ENCODE peak calls at places on chromosomes 1 and 21, in eight cellular contexts. I is AG04450; U is CD8-positive, alpha-beta T cell; Q is GM23248; X is SJSA1; W is body of pancreas; A is suprapubic skin; Z is naive thymus-derived CD4-positive, alpha-beta T cell. C is an unnamed sample.

GRCh38 chr1:203290261-203291089 is 14.8 kb upstream of the BTG2 start:
- DNase-seq in W (peak), Q (peak), I (peak), Z (peak), A (peak), U (peak), X (peak), C (peak)

GRCh38 chr1:146029097-146029496 is 7.6 kb upstream of the HJV start:
- DNase-seq in U (no peak), A (no peak), I (no peak), Q (no peak), X (no peak), Z (no peak), W (no peak), C (no peak)

GRCh38 chr21:45670731-45671130 is 27.2 kb downstream of the PCBP3 start:
- DNase-seq in W (no peak), Z (no peak), A (no peak), U (no peak), Q (no peak), X (no peak), I (no peak), C (no peak)

GRCh38 chr1:79760521-79760920 is 754.0 kb upstream of the ADGRL4 start:
- DNase-seq in I (no peak), W (no peak), Z (no peak), X (no peak), U (no peak), Q (no peak), A (no peak), C (no peak)

GRCh38 chr1:180204231-180204630 is 25.8 kb upstream of the LHX4 start:
- DNase-seq in U (no peak), W (no peak), Q (no peak), Z (no peak), A (no peak), I (no peak), X (no peak), C (no peak)

GRCh38 chr1:105138445-105138821 is 1388.7 kb downstream of the AMY1C start:
- DNase-seq in W (peak), U (no peak), X (no peak), A (no peak), Z (no peak), Q (peak), I (no peak), C (no peak)

GRCh38 chr1:210234254-210234747 is 1.7 kb downstream of the SERTAD4 start:
- DNase-seq in W (no peak), I (no peak), X (no peak), U (no peak), Q (no peak), A (no peak), Z (no peak), C (no peak)

GRCh38 chr1:107076846-107077245 is 20.4 kb downstream of the PRMT6 start:
- DNase-seq in A (no peak), Q (peak), I (peak), X (no peak), W (no peak), Z (no peak), U (no peak), C (no peak)

GRCh38 chr1:59020151-59020997 is 236.5 kb upstream of the JUN start:
- DNase-seq in I (no peak), W (peak), Q (peak), U (peak), Z (peak), X (peak), A (no peak), C (peak)

GRCh38 chr1:186848509-186849130 is 19.9 kb downstream of the PLA2G4A start:
- DNase-seq in A (no peak), Z (no peak), Q (no peak), I (no peak), X (no peak), W (no peak), U (no peak), C (no peak)

GRCh38 chr1:16112558-16113555 is 39.4 kb upstream of the FAM131C start:
- DNase-seq in Q (no peak), I (no peak), Z (no peak), A (no peak), X (peak), U (no peak), W (no peak), C (no peak)

GRCh38 chr1:234468580-234468979 is 10.4 kb downstream of the TARBP1 start:
- DNase-seq in W (peak), X (no peak), U (no peak), A (no peak), Z (no peak), I (no peak), Q (no peak), C (no peak)

GRCh38 chr1:21762022-21762404 is 20.9 kb downstream of the USP48 start:
- DNase-seq in A (no peak), X (peak), Q (no peak), I (no peak), W (no peak), U (no peak), Z (no peak), C (no peak)

GRCh38 chr1:8083739-8084484 is 57.8 kb upstream of the ERRFI1 start:
- DNase-seq in X (no peak), W (peak), U (no peak), I (no peak), A (no peak), Z (no peak), Q (peak), C (no peak)

GRCh38 chr1:29121951-29122661 is 1.6 kb downstream of the TMEM200B start:
- DNase-seq in A (no peak), I (no peak), U (no peak), Q (peak), X (no peak), Z (no peak), W (no peak), C (peak)

GRCh38 chr1:222914861-222915632 is 100.2 kb downstream of the DISP1 start:
- DNase-seq in A (no peak), Q (peak), W (no peak), I (no peak), X (no peak), Z (no peak), U (no peak), C (no peak)

GRCh38 chr21:35827004-35827403 is 233.3 kb downstream of the SETD4 start:
- DNase-seq in A (no peak), U (no peak), Z (no peak), W (no peak), Q (no peak), X (no peak), I (no peak), C (no peak)

GRCh38 chr1:1435094-1435903 is at the start of gene VWA1:
- DNase-seq in U (peak), I (no peak), Q (peak), X (peak), W (peak), Z (peak), A (no peak), C (peak)

GRCh38 chr21:9767592-9768375 is 753.6 kb upstream of the TPTE start:
- DNase-seq in Q (no peak), I (no peak), A (peak), U (no peak), Z (no peak), X (no peak), W (no peak), C (no peak)

GRCh38 chr1:118136511-118136937 is 48.5 kb downstream of the SPAG17 start:
- DNase-seq in I (peak), Z (no peak), X (peak), Q (peak), A (no peak), U (no peak), W (no peak), C (peak)

GRCh38 chr1:30936541-30937171 is 28.1 kb upstream of the SDC3 start:
- DNase-seq in I (no peak), A (no peak), Z (no peak), Q (peak), U (no peak), X (no peak), W (no peak), C (no peak)

GRCh38 chr1:30930631-30931173 is 22.1 kb upstream of the SDC3 start:
- DNase-seq in I (no peak), Z (no peak), A (no peak), W (no peak), Q (peak), U (no peak), X (no peak), C (no peak)

GRCh38 chr1:30929944-30930525 is 21.5 kb upstream of the SDC3 start:
- DNase-seq in A (no peak), X (no peak), Z (no peak), W (no peak), Q (peak), I (no peak), U (no peak), C (no peak)

GRCh38 chr1:30933874-30934252 is 25.3 kb upstream of the SDC3 start:
- DNase-seq in I (no peak), U (no peak), Z (no peak), W (no peak), A (no peak), X (no peak), Q (peak), C (no peak)

DNA sequence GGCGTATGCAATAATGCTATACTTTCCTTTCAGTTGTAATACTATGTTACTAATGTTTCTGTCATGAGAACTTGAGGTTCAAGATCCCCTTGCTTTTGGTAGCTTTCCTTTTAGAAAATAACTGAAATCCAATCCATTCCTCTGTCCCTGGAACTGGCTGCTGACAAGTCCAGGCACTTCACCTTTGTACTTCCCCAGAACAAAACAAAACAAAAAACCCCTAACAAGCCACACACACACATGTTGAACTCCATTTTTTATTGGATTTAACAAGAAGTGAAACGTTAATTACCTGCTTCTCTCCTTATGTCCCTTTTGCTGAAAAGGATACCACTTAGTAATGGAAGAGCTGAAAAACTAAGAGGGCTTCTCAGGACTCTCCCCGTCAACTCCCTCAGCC is 26.1 kb upstream of the SDC3 start:
- DNase-seq in I (no peak), A (no peak), W (no peak), X (no peak), Q (no peak), U (no peak), Z (no peak), C (no peak)
- H3K27ac ChIP-seq in I (no peak), A (no peak), W (no peak), X (no peak), Q (no peak), U (no peak), Z (no peak), C (no peak)

GRCh38 chr1:227734546-227734857 is 600 bp downstream of the JMJD4 start:
- DNase-seq in I (no peak), Q (peak), U (no peak), W (no peak), A (no peak), X (no peak), Z (no peak), C (peak)
- H3K27ac ChIP-seq in I (no peak), Q (no peak), U (peak), W (peak), A (peak), X (no peak), Z (peak), C (peak)

DNA sequence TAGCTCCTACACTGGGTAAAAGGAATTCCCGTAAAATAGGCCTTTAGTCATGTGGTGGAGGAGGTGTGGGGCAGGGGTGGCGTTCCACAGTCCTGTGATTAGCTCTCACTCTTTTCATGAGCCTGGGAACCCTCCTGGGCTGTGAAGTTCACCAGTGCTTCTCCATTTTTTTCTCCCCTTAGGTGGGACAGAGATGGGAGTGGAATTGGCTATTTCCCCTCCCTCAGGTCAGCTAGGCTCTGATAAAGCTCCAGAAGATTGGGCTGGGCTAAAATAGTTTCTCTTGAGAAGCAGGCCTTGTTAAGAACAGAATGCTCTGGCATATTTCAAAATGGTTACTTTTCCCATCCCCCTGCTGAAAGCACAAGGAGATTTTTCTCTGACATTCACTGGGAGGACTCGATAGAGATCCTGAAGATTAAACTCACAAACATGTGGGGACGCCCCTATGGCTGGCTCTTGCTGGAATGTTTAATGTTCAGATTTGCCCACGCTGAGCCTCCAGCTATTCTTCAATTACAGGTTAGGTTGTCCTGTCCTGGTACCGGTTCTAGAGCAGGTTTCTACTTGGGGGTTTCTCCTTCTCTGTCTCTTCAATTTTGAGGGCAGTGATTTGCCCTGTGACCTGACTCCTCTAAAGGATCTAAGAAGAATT is 33.5 kb upstream of the SLC2A1 start:
- DNase-seq in X (no peak), Z (no peak), A (no peak), W (no peak), U (no peak), Q (no peak), I (no peak), C (no peak)
- H3K27ac ChIP-seq in X (no peak), Z (no peak), A (peak), W (no peak), U (no peak), Q (no peak), I (no peak), C (no peak)

GRCh38 chr21:26028183-26028582 is 142.4 kb downstream of the APP start:
- DNase-seq in Z (no peak), X (no peak), W (no peak), Q (no peak), U (no peak), A (no peak), I (no peak), C (no peak)

GRCh38 chr21:26026113-26026512 is 144.5 kb downstream of the APP start:
- DNase-seq in X (no peak), U (no peak), I (no peak), Q (no peak), Z (no peak), A (no peak), W (no peak), C (no peak)

GRCh38 chr21:26032263-26032662 is 138.3 kb downstream of the APP start:
- DNase-seq in X (no peak), Z (no peak), U (no peak), W (no peak), A (no peak), Q (no peak), I (no peak), C (no peak)

GRCh38 chr21:26027696-26028095 is 142.9 kb downstream of the APP start:
- DNase-seq in Q (no peak), U (no peak), I (no peak), W (no peak), X (no peak), A (no peak), Z (no peak), C (no peak)
- H3K27ac ChIP-seq in Q (no peak), U (no peak), I (no peak), W (no peak), X (no peak), A (no peak), Z (no peak), C (no peak)

DNA sequence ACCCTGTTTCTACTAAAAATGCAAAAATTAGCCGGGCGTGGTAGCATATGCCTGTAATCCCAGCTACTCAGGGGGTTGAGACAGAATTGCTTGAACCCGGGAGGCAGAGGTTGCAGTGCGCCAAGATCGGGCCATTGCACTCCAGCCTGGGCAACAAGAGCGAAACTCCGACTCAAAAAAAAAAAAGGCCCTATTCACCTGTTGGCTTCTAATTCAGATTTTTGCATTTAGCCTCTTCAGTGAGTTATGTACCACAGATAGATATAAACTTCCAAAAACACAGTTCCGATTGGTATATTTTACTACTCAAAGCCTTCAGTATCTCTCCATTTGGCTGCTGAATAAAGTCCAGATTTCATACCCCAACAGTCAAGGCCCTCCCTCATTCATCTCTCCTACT is 42.7 kb downstream of the POU2F1 start:
- DNase-seq in U (no peak), Q (no peak), Z (no peak), W (no peak), I (no peak), A (no peak), X (no peak), C (no peak)
- H3K27ac ChIP-seq in U (no peak), Q (no peak), Z (no peak), W (no peak), I (no peak), A (no peak), X (no peak), C (no peak)

DNA sequence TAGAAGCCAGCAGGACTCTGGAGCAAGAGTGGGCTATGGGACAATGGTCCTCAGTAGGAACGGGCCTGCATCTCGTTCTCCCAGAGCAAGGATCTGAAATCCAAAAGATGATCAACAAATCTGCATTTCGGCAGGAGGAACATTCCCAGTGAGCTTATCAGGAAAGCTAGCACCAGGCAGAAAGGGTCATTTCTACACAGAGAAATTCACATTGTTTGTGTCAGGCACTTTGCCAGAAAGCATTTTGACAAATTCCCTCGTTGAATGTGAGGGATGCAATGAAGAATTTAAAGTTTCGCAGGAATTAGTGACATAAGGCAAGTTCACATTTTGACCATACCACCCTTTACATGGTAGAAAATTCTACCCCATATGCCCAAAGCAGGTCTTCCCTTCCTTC is 31.6 kb upstream of the ETS2 start:
- DNase-seq in A (no peak), W (no peak), Q (no peak), U (no peak), Z (no peak), X (no peak), I (no peak), C (no peak)
- H3K27ac ChIP-seq in A (peak), W (peak), Q (peak), U (no peak), Z (no peak), X (peak), I (peak), C (no peak)

GRCh38 chr1:205620269-205620668 is 11.5 kb downstream of the ELK4 start:
- DNase-seq in Q (no peak), Z (no peak), U (no peak), A (no peak), X (no peak), I (no peak), W (no peak), C (no peak)
- H3K27ac ChIP-seq in Q (no peak), Z (no peak), U (no peak), A (no peak), X (no peak), I (no peak), W (peak), C (no peak)

GRCh38 chr1:11921022-11921421 is 5.2 kb downstream of the KIAA2013 start:
- DNase-seq in X (no peak), I (no peak), W (no peak), U (no peak), Z (no peak), Q (no peak), A (no peak), C (no peak)
- H3K27ac ChIP-seq in X (no peak), I (no peak), W (no peak), U (no peak), Z (no peak), Q (no peak), A (peak), C (peak)

GRCh38 chr1:225844236-225845061 is 34.5 kb downstream of the EPHX1 start:
- DNase-seq in W (no peak), U (no peak), X (no peak), A (no peak), Z (no peak), Q (no peak), I (no peak), C (no peak)
- H3K27ac ChIP-seq in W (peak), U (no peak), X (no peak), A (no peak), Z (no peak), Q (no peak), I (no peak), C (no peak)